ENCODE peak calls at places on chromosomes 5 and 9, in nine cellular contexts. M is AG10803; V is Peyer's patch; J is MM.1S; A is BJ; O is CD8-positive, alpha-beta memory T cell; E is Karpas-422; X is hepatocyte; T is GM23338. K is an unnamed sample.

GRCh38 chr9:126583134-126583760 is 30.5 kb upstream of the LMX1B start:
- DNase-seq in M (no peak), V (no peak), J (no peak), A (no peak), O (no peak), E (no peak), X (no peak), T (no peak), K (no peak)

GRCh38 chr5:78719504-78720233 is 71.1 kb upstream of the LHFPL2 start:
- DNase-seq in M (no peak), V (no peak), J (no peak), A (no peak), O (no peak), E (no peak), X (no peak), T (no peak), K (no peak)

GRCh38 chr5:132473019-132473531 is 17.5 kb downstream of the IRF1 start:
- DNase-seq in M (no peak), V (peak), J (peak), A (no peak), O (peak), E (no peak), X (no peak), T (no peak), K (peak)

GRCh38 chr5:54663876-54664275 is 146.3 kb downstream of the SNX18 start:
- DNase-seq in M (peak), V (no peak), J (no peak), A (peak), O (no peak), E (no peak), X (no peak), T (no peak), K (no peak)

GRCh38 chr5:80569086-80569960 is 757 bp downstream of the ANKRD34B start:
- DNase-seq in M (no peak), V (no peak), J (no peak), A (no peak), O (no peak), E (no peak), X (no peak), T (peak), K (no peak)

GRCh38 chr5:138024117-138024516 is 8.8 kb downstream of the FAM13B start:
- DNase-seq in M (peak), V (no peak), J (no peak), A (no peak), O (no peak), E (no peak), X (no peak), T (no peak), K (no peak)

GRCh38 chr9:92406506-92406905 is 2.1 kb upstream of the OGN start:
- DNase-seq in M (peak), V (peak), J (peak), A (no peak), O (peak), E (peak), X (peak), T (no peak), K (peak)

GRCh38 chr5:34538026-34538672 is 118.0 kb upstream of the RAI14 start:
- DNase-seq in M (no peak), V (no peak), J (peak), A (no peak), O (no peak), E (peak), X (no peak), T (peak), K (no peak)

GRCh38 chr9:21741151-21741550 is 61.3 kb upstream of the MTAP start:
- DNase-seq in M (peak), V (no peak), J (no peak), A (no peak), O (no peak), E (no peak), X (no peak), T (no peak), K (no peak)

GRCh38 chr9:97954550-97954989 is 16.6 kb upstream of the HEMGN start:
- DNase-seq in M (no peak), V (peak), J (peak), A (no peak), O (peak), E (peak), X (peak), T (peak), K (peak)

GRCh38 chr5:38780950-38781349 is 64.9 kb upstream of the OSMR start:
- DNase-seq in M (peak), V (no peak), J (no peak), A (no peak), O (no peak), E (no peak), X (peak), T (no peak), K (no peak)

GRCh38 chr9:4555251-4555650 is 65.0 kb downstream of the SLC1A1 start:
- DNase-seq in M (peak), V (no peak), J (peak), A (no peak), O (peak), E (no peak), X (no peak), T (no peak), K (peak)

GRCh38 chr5:160175438-160176218 is 53.7 kb upstream of the FABP6 start:
- DNase-seq in M (peak), V (no peak), J (no peak), A (no peak), O (no peak), E (no peak), X (no peak), T (no peak), K (no peak)

GRCh38 chr9:121942313-121942712 is 150.8 kb downstream of the TTLL11 start:
- DNase-seq in M (no peak), V (no peak), J (no peak), A (no peak), O (no peak), E (no peak), X (no peak), T (no peak), K (no peak)

GRCh38 chr9:131627846-131628820 is 82.8 kb downstream of the PRRT1B start:
- DNase-seq in M (no peak), V (peak), J (no peak), A (no peak), O (peak), E (no peak), X (no peak), T (no peak), K (no peak)

GRCh38 chr9:33117816-33118215 is 41.3 kb upstream of the SMU1 start:
- DNase-seq in M (no peak), V (no peak), J (no peak), A (no peak), O (no peak), E (no peak), X (no peak), T (no peak), K (no peak)

GRCh38 chr9:119091074-119091473 is 278.2 kb downstream of the BRINP1 start:
- DNase-seq in M (no peak), V (no peak), J (no peak), A (no peak), O (no peak), E (no peak), X (no peak), T (no peak), K (no peak)

GRCh38 chr5:172437445-172438303 is 16.7 kb downstream of the SH3PXD2B start:
- DNase-seq in M (peak), V (peak), J (no peak), A (peak), O (no peak), E (no peak), X (peak), T (no peak), K (no peak)

GRCh38 chr9:69785757-69786156 is 25.9 kb upstream of the PTAR1 start:
- DNase-seq in M (peak), V (no peak), J (no peak), A (no peak), O (no peak), E (no peak), X (peak), T (peak), K (no peak)

GRCh38 chr5:123180178-123180577 is 91.1 kb downstream of the PRDM6 start:
- DNase-seq in M (peak), V (no peak), J (no peak), A (no peak), O (no peak), E (no peak), X (no peak), T (no peak), K (no peak)

GRCh38 chr5:116445311-116445710 is 129.3 kb downstream of the SEMA6A start:
- DNase-seq in M (no peak), V (no peak), J (no peak), A (no peak), O (no peak), E (no peak), X (no peak), T (no peak), K (no peak)

GRCh38 chr5:144575736-144576135 is 405.1 kb downstream of the KCTD16 start:
- DNase-seq in M (no peak), V (no peak), J (peak), A (no peak), O (no peak), E (no peak), X (no peak), T (no peak), K (no peak)

GRCh38 chr5:170597109-170597741 is 93.4 kb downstream of the KCNIP1 start:
- DNase-seq in M (peak), V (no peak), J (no peak), A (peak), O (no peak), E (no peak), X (peak), T (no peak), K (peak)

GRCh38 chr5:146098047-146098446 is 7.3 kb downstream of the PLAC8L1 start:
- DNase-seq in M (no peak), V (no peak), J (no peak), A (no peak), O (no peak), E (no peak), X (no peak), T (no peak), K (no peak)

GRCh38 chr5:57724836-57725235 is 242.2 kb upstream of the ACTBL2 start:
- DNase-seq in M (peak), V (no peak), J (no peak), A (peak), O (no peak), E (no peak), X (no peak), T (no peak), K (no peak)

GRCh38 chr9:118693645-118694044 is 675.6 kb downstream of the BRINP1 start:
- DNase-seq in M (no peak), V (no peak), J (no peak), A (no peak), O (no peak), E (no peak), X (peak), T (peak), K (no peak)

GRCh38 chr5:160655717-160656116 is 196.3 kb downstream of the ATP10B start:
- DNase-seq in M (no peak), V (no peak), J (no peak), A (no peak), O (no peak), E (no peak), X (no peak), T (no peak), K (no peak)

GRCh38 chr5:56350595-56351170 is 117.6 kb upstream of the ANKRD55 start:
- DNase-seq in M (peak), V (no peak), J (no peak), A (peak), O (no peak), E (no peak), X (peak), T (no peak), K (no peak)

GRCh38 chr5:132884548-132884947 is 11.1 kb downstream of the LEAP2 start:
- DNase-seq in M (no peak), V (no peak), J (no peak), A (no peak), O (no peak), E (no peak), X (no peak), T (no peak), K (no peak)

GRCh38 chr9:137031904-137032639 is at the start of gene FUT7:
- DNase-seq in M (no peak), V (peak), J (no peak), A (no peak), O (no peak), E (peak), X (no peak), T (no peak), K (no peak)

GRCh38 chr9:35341021-35341420 is 148.9 kb upstream of the RUSC2 start:
- DNase-seq in M (no peak), V (no peak), J (peak), A (no peak), O (no peak), E (no peak), X (no peak), T (no peak), K (no peak)

GRCh38 chr9:137621131-137621757 is 2.4 kb downstream of the EHMT1 start:
- DNase-seq in M (no peak), V (no peak), J (peak), A (no peak), O (no peak), E (peak), X (no peak), T (peak), K (peak)

GRCh38 chr5:179294891-179295777 is 50.1 kb downstream of the ADAMTS2 start:
- DNase-seq in M (peak), V (no peak), J (no peak), A (no peak), O (peak), E (no peak), X (no peak), T (no peak), K (no peak)

GRCh38 chr5:145497041-145497440 is 338.1 kb downstream of the PRELID2 start:
- DNase-seq in M (no peak), V (no peak), J (no peak), A (no peak), O (no peak), E (no peak), X (no peak), T (no peak), K (no peak)

GRCh38 chr5:147170603-147171002 is 64.2 kb upstream of the STK32A start:
- DNase-seq in M (no peak), V (no peak), J (peak), A (no peak), O (no peak), E (no peak), X (peak), T (no peak), K (peak)

GRCh38 chr5:73887688-73888087 is 261.7 kb downstream of the ARHGEF28 start:
- DNase-seq in M (no peak), V (no peak), J (no peak), A (no peak), O (no peak), E (no peak), X (no peak), T (no peak), K (no peak)

GRCh38 chr9:31045810-31046209 is 1338.6 kb upstream of the ACO1 start:
- DNase-seq in M (no peak), V (no peak), J (no peak), A (no peak), O (no peak), E (no peak), X (no peak), T (no peak), K (no peak)

GRCh38 chr9:34185778-34186551 is 7.1 kb downstream of the UBAP1 start:
- DNase-seq in M (peak), V (no peak), J (no peak), A (peak), O (no peak), E (no peak), X (peak), T (no peak), K (no peak)

GRCh38 chr9:128282500-128282899 is 6.4 kb downstream of the SWI5 start:
- DNase-seq in M (peak), V (no peak), J (no peak), A (no peak), O (no peak), E (no peak), X (no peak), T (no peak), K (no peak)

GRCh38 chr9:128276574-128277270 is 646 bp downstream of the SWI5 start:
- DNase-seq in M (peak), V (no peak), J (no peak), A (no peak), O (no peak), E (no peak), X (peak), T (peak), K (no peak)

GRCh38 chr9:128276008-128276573 is at the start of gene SWI5:
- DNase-seq in M (peak), V (peak), J (peak), A (peak), O (peak), E (peak), X (peak), T (peak), K (peak)

GRCh38 chr9:128275198-128276007 is at the start of gene GOLGA2:
- DNase-seq in M (peak), V (no peak), J (no peak), A (no peak), O (peak), E (peak), X (peak), T (peak), K (no peak)

GRCh38 chr9:128280084-128280622 is 4.1 kb downstream of the SWI5 start:
- DNase-seq in M (no peak), V (no peak), J (no peak), A (no peak), O (no peak), E (no peak), X (no peak), T (no peak), K (peak)
- H3K4me3 ChIP-seq in M (no peak), V (no peak), J (no peak), A (no peak), O (no peak), E (no peak), X (no peak), T (no peak), K (peak)

GRCh38 chr5:26482817-26483375 is 555.5 kb downstream of the CDH9 start:
- DNase-seq in M (peak), V (no peak), J (peak), A (no peak), O (no peak), E (peak), X (peak), T (peak), K (peak)
- H3K4me3 ChIP-seq in M (no peak), V (no peak), J (peak), A (no peak), O (no peak), E (peak), X (no peak), T (no peak), K (no peak)

GRCh38 chr5:67215592-67216471 is 19.2 kb upstream of the CD180 start:
- DNase-seq in M (no peak), V (peak), J (peak), A (no peak), O (peak), E (peak), X (peak), T (no peak), K (peak)
- H3K4me3 ChIP-seq in M (no peak), V (no peak), J (peak), A (no peak), O (peak), E (peak), X (no peak), T (no peak), K (no peak)

GRCh38 chr5:168843277-168843997 is 264.3 kb upstream of the PANK3 start:
- DNase-seq in M (peak), V (no peak), J (no peak), A (no peak), O (no peak), E (no peak), X (no peak), T (no peak), K (no peak)
- H3K4me3 ChIP-seq in M (no peak), V (no peak), J (no peak), A (no peak), O (no peak), E (no peak), X (no peak), T (no peak), K (no peak)

GRCh38 chr9:14421291-14421690 is 107.3 kb upstream of the NFIB start:
- DNase-seq in M (no peak), V (no peak), J (no peak), A (no peak), O (no peak), E (no peak), X (no peak), T (no peak), K (no peak)

GRCh38 chr9:14418262-14419200 is 104.6 kb upstream of the NFIB start:
- DNase-seq in M (no peak), V (no peak), J (no peak), A (no peak), O (no peak), E (no peak), X (peak), T (peak), K (no peak)

GRCh38 chr9:14415947-14416346 is 102.0 kb upstream of the NFIB start:
- DNase-seq in M (peak), V (no peak), J (no peak), A (no peak), O (no peak), E (no peak), X (no peak), T (no peak), K (no peak)

GRCh38 chr9:14417230-14417629 is 103.3 kb upstream of the NFIB start:
- DNase-seq in M (peak), V (no peak), J (no peak), A (no peak), O (no peak), E (no peak), X (no peak), T (no peak), K (no peak)

DNA sequence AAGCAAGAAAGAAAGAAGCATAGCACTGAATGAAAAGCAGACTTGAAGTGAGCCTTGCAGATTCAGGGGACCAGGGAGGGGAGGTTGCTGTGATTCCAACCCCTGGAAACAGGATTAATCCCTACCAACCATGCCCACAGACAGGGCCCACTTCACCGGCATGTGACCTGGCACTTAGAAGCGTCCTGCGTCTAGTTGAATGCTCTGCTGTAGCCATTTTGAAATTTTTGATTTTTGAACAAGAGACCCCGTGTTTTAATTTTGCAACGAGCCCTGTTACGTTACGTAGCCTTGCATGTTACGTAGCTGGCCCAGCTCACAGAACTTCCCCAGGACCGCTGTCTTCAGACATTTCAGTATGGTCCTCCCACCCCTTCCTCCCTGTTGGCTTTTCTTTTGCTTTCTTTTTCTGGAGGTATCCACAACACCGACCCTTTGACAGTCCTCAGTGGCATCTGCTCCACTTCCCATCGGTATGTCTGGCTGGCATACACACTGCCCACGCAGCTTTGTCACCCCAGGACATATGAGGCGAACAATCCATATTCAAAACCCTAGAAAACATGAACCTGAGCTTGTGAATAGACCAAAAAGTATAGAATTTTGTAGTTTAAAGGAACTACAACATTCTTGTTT is 105.5 kb upstream of the NFIB start:
- DNase-seq in M (no peak), V (no peak), J (no peak), A (no peak), O (no peak), E (no peak), X (no peak), T (no peak), K (no peak)
- H3K4me3 ChIP-seq in M (no peak), V (no peak), J (no peak), A (no peak), O (no peak), E (no peak), X (no peak), T (no peak), K (no peak)

GRCh38 chr5:151683444-151683843 is 3.3 kb downstream of the SPARC start:
- DNase-seq in M (peak), V (no peak), J (no peak), A (no peak), O (no peak), E (no peak), X (no peak), T (no peak), K (no peak)
- H3K4me3 ChIP-seq in M (peak), V (no peak), J (no peak), A (peak), O (no peak), E (no peak), X (no peak), T (no peak), K (no peak)

K was measured in Jurkat, Clone E6-1.